ENCODE peak calls at places on chromosome 7, in four cellular contexts. M is CD8-positive, alpha-beta T cell; V is activated naive CD4-positive, alpha-beta T cell treated with anti-CD3 and anti-CD28 coated beads, Interleukin-2, amount 10 ng/mL, durations not matched to agents 7 days and 5 days; B is CD8-positive, alpha-beta memory T cell. W is an unnamed sample.

GRCh38 chr7:84533209-84533608 is 338.6 kb upstream of the SEMA3A start:
- DNase-seq in V (no peak), B (no peak), M (no peak), W (no peak)

GRCh38 chr7:91778416-91778815 is 102.1 kb downstream of the MTERF1 start:
- DNase-seq in B (no peak), M (no peak), V (no peak), W (no peak)

GRCh38 chr7:156059374-156059773 is 247.1 kb upstream of the SHH start:
- DNase-seq in M (no peak), V (no peak), B (no peak), W (no peak)

GRCh38 chr7:33459340-33459751 is 330.0 kb downstream of the BBS9 start:
- DNase-seq in V (no peak), B (no peak), M (no peak), W (no peak)

GRCh38 chr7:2086229-2086628 is 146.5 kb downstream of the MAD1L1 start:
- DNase-seq in M (no peak), V (no peak), B (no peak), W (no peak)

GRCh38 chr7:44144968-44145418 is 3.9 kb upstream of the MYL7 start:
- DNase-seq in B (no peak), M (no peak), V (no peak), W (no peak)

GRCh38 chr7:70726951-70727378 is 405.0 kb upstream of the GALNT17 start:
- DNase-seq in B (no peak), M (no peak), V (no peak), W (no peak)

GRCh38 chr7:53684693-53685092 is 649.3 kb downstream of the POM121L12 start:
- DNase-seq in M (no peak), V (no peak), B (no peak), W (no peak)

GRCh38 chr7:131284702-131285419 is 42.8 kb upstream of the MKLN1 start:
- DNase-seq in B (no peak), V (no peak), M (no peak), W (no peak)

GRCh38 chr7:119935418-119936025 is 337.5 kb upstream of the KCND2 start:
- DNase-seq in B (no peak), M (no peak), V (no peak), W (no peak)

GRCh38 chr7:22680482-22680901 is 46.5 kb upstream of the IL6 start:
- DNase-seq in M (no peak), B (no peak), V (peak), W (no peak)

GRCh38 chr7:8291742-8292141 is 29.8 kb upstream of the ICA1 start:
- DNase-seq in M (no peak), V (no peak), B (no peak), W (no peak)

GRCh38 chr7:131556055-131556911 is at the start of gene PODXL:
- DNase-seq in V (peak), B (peak), M (peak), W (peak)